ENCODE peak calls at places on chromosome 2, in four cellular contexts. G is ovary, Z is adrenal gland, A is heart left ventricle. I is an unnamed sample.

GRCh38 chr2:107730898-107731297 is 95.8 kb upstream of the RGPD4 start:
- DNase-seq in G (no peak), Z (no peak), A (no peak), I (no peak)

GRCh38 chr2:19897623-19898245 is 4.0 kb downstream of the TTC32 start:
- DNase-seq in G (no peak), Z (no peak), A (no peak), I (no peak)

GRCh38 chr2:137696916-137697315 is 267.4 kb upstream of the HNMT start:
- DNase-seq in G (no peak), Z (no peak), A (no peak), I (no peak)

GRCh38 chr2:62459672-62460071 is 46.3 kb downstream of the TMEM17 start:
- DNase-seq in G (no peak), Z (no peak), A (no peak), I (no peak)

GRCh38 chr2:69724540-69725159 is 17.3 kb upstream of the ANXA4 start:
- DNase-seq in G (peak), Z (peak), A (peak), I (peak)

GRCh38 chr2:120257522-120257921 is 4.9 kb downstream of the RALB start:
- DNase-seq in G (no peak), Z (no peak), A (no peak), I (no peak)

GRCh38 chr2:167946367-167946955 is 300.9 kb downstream of the STK39 start:
- DNase-seq in G (no peak), Z (no peak), A (no peak), I (no peak)

GRCh38 chr2:214865400-214865799 is 55.9 kb upstream of the BARD1 start:
- DNase-seq in G (no peak), Z (no peak), A (no peak), I (no peak)

GRCh38 chr2:239157766-239158165 is 243.1 kb downstream of the HDAC4 start:
- DNase-seq in G (peak), Z (peak), A (peak), I (no peak)

GRCh38 chr2:46297546-46298271 is 502 bp downstream of the EPAS1 start:
- DNase-seq in G (peak), Z (peak), A (peak), I (peak)

GRCh38 chr2:236781933-236782788 is 212.5 kb downstream of the ACKR3 start:
- DNase-seq in G (no peak), Z (no peak), A (no peak), I (no peak)

GRCh38 chr2:160358051-160358450 is 135.6 kb downstream of the RBMS1 start:
- DNase-seq in G (no peak), Z (no peak), A (no peak), I (no peak)

GRCh38 chr2:207632575-207633492 is 7.6 kb upstream of the METTL21A start:
- DNase-seq in G (no peak), Z (no peak), A (no peak), I (peak)

GRCh38 chr2:72511906-72512305 is 313.9 kb downstream of the EXOC6B start:
- DNase-seq in G (no peak), Z (no peak), A (no peak), I (no peak)

GRCh38 chr2:74020717-74021406 is 36.2 kb downstream of the TET3 start:
- DNase-seq in G (no peak), Z (peak), A (no peak), I (no peak)

GRCh38 chr2:49972699-49973098 is 818.4 kb upstream of the FSHR start:
- DNase-seq in G (no peak), Z (no peak), A (no peak), I (no peak)

GRCh38 chr2:189254268-189254883 is 74.8 kb upstream of the COL5A2 start:
- DNase-seq in G (peak), Z (no peak), A (peak), I (peak)

GRCh38 chr2:129756276-129756675 is 223.2 kb upstream of the RAB6C start:
- DNase-seq in G (no peak), Z (no peak), A (no peak), I (no peak)

GRCh38 chr2:106195996-106196395 is 1.9 kb upstream of the UXS1 start:
- DNase-seq in G (no peak), Z (no peak), A (no peak), I (no peak)

GRCh38 chr2:74555610-74556103 is 1.1 kb downstream of the DOK1 start:
- DNase-seq in G (no peak), Z (no peak), A (no peak), I (no peak)

GRCh38 chr2:692767-693166 is 15.6 kb upstream of the TMEM18 start:
- DNase-seq in G (peak), Z (no peak), A (no peak), I (no peak)

GRCh38 chr2:26243643-26244478 is 571 bp downstream of the HADHA start:
- DNase-seq in G (no peak), Z (no peak), A (no peak), I (no peak)

GRCh38 chr2:20521682-20522189 is 74.9 kb downstream of the RHOB start:
- DNase-seq in G (no peak), Z (no peak), A (no peak), I (no peak)

GRCh38 chr2:88671786-88672427 is 19.6 kb upstream of the RPIA start:
- DNase-seq in G (no peak), Z (peak), A (no peak), I (no peak)

GRCh38 chr2:229319558-229319957 is 48.5 kb upstream of the PID1 start:
- DNase-seq in G (no peak), Z (no peak), A (no peak), I (no peak)

GRCh38 chr2:223046470-223047053 is 5.4 kb upstream of the KCNE4 start:
- DNase-seq in G (no peak), Z (no peak), A (no peak), I (no peak)

GRCh38 chr2:241701155-241701404 is 759 bp upstream of the ING5 start:
- DNase-seq in G (no peak), Z (peak), A (no peak), I (no peak)

GRCh38 chr2:112110966-112111365 is 27.2 kb upstream of the FBLN7 start:
- DNase-seq in G (no peak), Z (no peak), A (no peak), I (no peak)

GRCh38 chr2:189492451-189492850 is 51.2 kb downstream of the WDR75 start:
- DNase-seq in G (no peak), Z (no peak), A (no peak), I (no peak)

GRCh38 chr2:12120281-12121150 is 374.1 kb downstream of the LPIN1 start:
- DNase-seq in G (no peak), Z (no peak), A (no peak), I (no peak)

GRCh38 chr2:20444993-20445910 is 1.6 kb upstream of the RHOB start:
- DNase-seq in G (peak), Z (peak), A (no peak), I (no peak)

GRCh38 chr2:225398372-225398771 is 1.1 kb upstream of the NYAP2 start:
- DNase-seq in G (no peak), Z (no peak), A (no peak), I (no peak)

GRCh38 chr2:158661231-158661630 is 133.9 kb upstream of the DAPL1 start:
- DNase-seq in G (no peak), Z (no peak), A (no peak), I (no peak)

GRCh38 chr2:210873631-210874030 is 317.2 kb downstream of the CPS1 start:
- DNase-seq in G (no peak), Z (no peak), A (no peak), I (no peak)
- TF ChIP-seq POLR2A in G (no peak), Z (no peak), A (no peak), I (no peak)

DNA sequence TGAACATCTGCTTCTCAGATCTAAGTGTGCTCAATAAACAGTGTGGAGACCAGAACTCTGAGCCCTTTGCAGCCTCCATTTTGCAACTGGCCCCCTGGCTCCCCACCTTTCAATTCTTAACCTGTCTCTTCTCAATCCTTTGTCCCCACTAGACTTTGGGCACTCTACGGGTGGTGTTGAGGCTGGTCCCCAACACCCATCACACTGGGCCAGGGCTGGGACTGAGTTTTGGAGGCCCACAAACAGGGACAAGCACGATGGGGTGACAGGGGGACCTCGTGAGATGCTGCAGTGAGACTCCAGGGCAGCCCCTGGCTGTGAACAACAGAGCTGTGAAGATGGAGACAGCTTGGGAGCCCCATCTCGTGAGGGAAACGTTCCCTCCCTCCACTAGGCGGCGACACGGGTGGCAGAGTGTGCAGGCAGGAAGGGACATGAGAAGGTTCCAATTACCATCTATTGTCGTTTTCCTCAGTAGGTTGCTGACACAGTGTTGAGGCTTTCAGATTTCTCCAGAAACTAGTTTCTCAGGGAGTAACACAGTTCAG is 1.2 kb downstream of the ANKMY1 start:
- DNase-seq in G (peak), Z (peak), A (peak), I (no peak)
- TF ChIP-seq CTCF in G (no peak), Z (no peak), A (peak), I (peak)

GRCh38 chr2:43294973-43295603 is 68.7 kb upstream of the ZFP36L2 start:
- DNase-seq in G (no peak), Z (no peak), A (no peak), I (no peak)
- TF ChIP-seq POLR2A in G (no peak), Z (no peak), A (no peak), I (no peak)

DNA sequence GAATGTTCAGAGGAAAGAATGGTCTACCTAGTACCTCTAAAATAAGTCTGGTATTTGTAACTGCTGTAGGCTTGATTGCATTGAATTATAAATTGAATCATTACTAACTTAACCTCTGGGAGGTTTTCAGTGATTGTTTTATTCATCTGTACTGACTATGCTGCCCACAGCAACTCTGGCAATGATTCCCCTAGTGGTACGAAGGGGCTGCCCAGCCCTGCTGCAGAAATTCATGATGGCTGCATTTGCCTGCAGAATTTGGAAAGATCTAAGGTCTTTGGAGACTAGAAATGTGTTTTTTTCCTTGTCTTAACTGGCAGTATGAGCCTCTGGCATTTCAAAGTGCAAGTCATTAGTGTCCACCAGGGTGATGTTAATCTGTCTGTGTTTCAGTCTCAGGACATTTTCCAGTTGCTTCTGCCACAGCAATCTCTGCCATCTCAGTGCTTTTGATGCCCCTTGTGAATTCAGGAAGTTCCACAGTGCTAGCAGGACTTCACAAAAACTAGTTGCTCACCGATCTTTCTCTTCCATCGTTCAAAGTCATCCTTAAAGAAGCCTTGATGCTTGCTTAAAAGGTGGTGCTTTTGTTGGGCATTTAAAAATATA is 13.5 kb upstream of the LRPPRC start:
- DNase-seq in G (no peak), Z (no peak), A (no peak), I (no peak)
- TF ChIP-seq CTCF in G (no peak), Z (no peak), A (no peak), I (no peak)

GRCh38 chr2:86825728-86826386 is 35.1 kb upstream of the CD8A start:
- DNase-seq in G (no peak), Z (no peak), A (no peak), I (peak)
- TF ChIP-seq POLR2A in G (no peak), Z (no peak), A (no peak), I (no peak)

GRCh38 chr2:182767578-182767977 is 51.5 kb downstream of the DNAJC10 start:
- DNase-seq in G (no peak), Z (no peak), A (no peak), I (no peak)
- TF ChIP-seq CTCF in G (no peak), Z (peak), A (no peak), I (peak)

GRCh38 chr2:186590538-186591441 is 934 bp downstream of the ITGAV start:
- DNase-seq in G (no peak), Z (peak), A (no peak), I (peak)
- TF ChIP-seq POLR2A in G (no peak), Z (peak), A (peak), I (no peak)

GRCh38 chr2:170377469-170378207 is 199.7 kb downstream of the MYO3B start:
- DNase-seq in G (no peak), Z (no peak), A (no peak), I (peak)
- TF ChIP-seq CTCF in G (no peak), Z (no peak), A (no peak), I (no peak)

GRCh38 chr2:213792045-213792444 is 507.8 kb downstream of the SPAG16 start:
- DNase-seq in G (no peak), Z (no peak), A (no peak), I (no peak)

GRCh38 chr2:213789940-213790339 is 505.7 kb downstream of the SPAG16 start:
- DNase-seq in G (no peak), Z (no peak), A (no peak), I (no peak)

DNA sequence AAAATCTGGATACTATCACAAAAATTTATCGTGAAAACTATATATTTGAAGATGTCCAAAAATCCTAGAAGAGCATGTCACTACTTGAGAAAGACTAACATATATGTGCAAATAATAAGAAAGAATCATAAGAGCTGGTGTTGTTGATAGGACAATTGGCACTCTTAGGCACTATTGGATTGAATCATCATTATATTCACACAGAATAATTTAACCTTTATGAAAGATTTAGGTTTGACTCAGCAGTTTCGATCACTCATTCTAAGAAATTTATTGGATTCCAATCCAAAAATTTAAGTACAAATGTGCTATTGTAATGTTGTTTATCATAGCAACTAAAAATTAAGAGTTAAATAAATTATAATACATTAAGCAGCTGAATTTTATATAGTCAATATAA is 503.6 kb downstream of the SPAG16 start:
- DNase-seq in G (no peak), Z (no peak), A (no peak), I (no peak)
- TF ChIP-seq POLR2A in G (no peak), Z (no peak), A (no peak), I (no peak)